ENCODE peak calls at places on chromosomes 3 and 15, in six cellular contexts. One of them, this sample, is unnamed.

GRCh38 chr15:101727186-101727585 is 2.9 kb upstream of the TARS3 start:
- DNase-seq in Peyer's patch: no peak
- DNase-seq in heart right ventricle: no peak
- DNase-seq in RWPE2: no peak
- DNase-seq in body of pancreas: no peak
- DNase-seq in mucosa of descending colon: no peak
- DNase-seq in this sample: no peak

GRCh38 chr15:100686021-100686724 is 83.8 kb downstream of the ASB7 start:
- DNase-seq in RWPE2: no peak
- DNase-seq in mucosa of descending colon: no peak
- DNase-seq in heart right ventricle: peak; percentile 41
- DNase-seq in body of pancreas: peak; percentile 31
- DNase-seq in Peyer's patch: no peak
- DNase-seq in this sample: no peak

GRCh38 chr3:32216172-32216783 is 22.2 kb upstream of the CMTM8 start:
- DNase-seq in body of pancreas: peak; percentile 44
- DNase-seq in Peyer's patch: no peak
- DNase-seq in heart right ventricle: no peak
- DNase-seq in mucosa of descending colon: peak; percentile 54
- DNase-seq in RWPE2: no peak
- DNase-seq in this sample: no peak

GRCh38 chr15:39582286-39582976 is 1.6 kb downstream of the THBS1 start:
- DNase-seq in heart right ventricle: peak; percentile 35
- DNase-seq in Peyer's patch: no peak
- DNase-seq in mucosa of descending colon: peak; percentile 62
- DNase-seq in body of pancreas: peak; percentile 53
- DNase-seq in RWPE2: no peak
- DNase-seq in this sample: no peak

GRCh38 chr15:85488997-85489396 is 108.6 kb downstream of the AKAP13 start:
- DNase-seq in Peyer's patch: no peak
- DNase-seq in mucosa of descending colon: no peak
- DNase-seq in body of pancreas: no peak
- DNase-seq in RWPE2: no peak
- DNase-seq in heart right ventricle: no peak
- DNase-seq in this sample: no peak

GRCh38 chr15:69976366-69976994 is 121.2 kb downstream of the TLE3 start:
- DNase-seq in RWPE2: no peak
- DNase-seq in mucosa of descending colon: no peak
- DNase-seq in body of pancreas: no peak
- DNase-seq in Peyer's patch: no peak
- DNase-seq in heart right ventricle: no peak
- DNase-seq in this sample: peak; percentile 8

GRCh38 chr15:65377105-65377975 is 462 bp downstream of the IGDCC3 start:
- DNase-seq in heart right ventricle: no peak
- DNase-seq in Peyer's patch: no peak
- DNase-seq in RWPE2: peak; percentile 79
- DNase-seq in body of pancreas: peak; percentile 35
- DNase-seq in mucosa of descending colon: peak; percentile 32
- DNase-seq in this sample: no peak

GRCh38 chr15:76533060-76533955 is 196.7 kb downstream of the ISL2 start:
- DNase-seq in body of pancreas: no peak
- DNase-seq in mucosa of descending colon: no peak
- DNase-seq in Peyer's patch: no peak
- DNase-seq in RWPE2: no peak
- DNase-seq in heart right ventricle: no peak
- DNase-seq in this sample: no peak

GRCh38 chr3:7820969-7821368 is 680.7 kb upstream of the LMCD1 start:
- DNase-seq in heart right ventricle: no peak
- DNase-seq in Peyer's patch: no peak
- DNase-seq in RWPE2: no peak
- DNase-seq in mucosa of descending colon: no peak
- DNase-seq in body of pancreas: no peak
- DNase-seq in this sample: no peak

GRCh38 chr3:87260270-87260669 is 16.1 kb downstream of the POU1F1 start:
- DNase-seq in mucosa of descending colon: no peak
- DNase-seq in Peyer's patch: peak; percentile 67
- DNase-seq in RWPE2: no peak
- DNase-seq in heart right ventricle: no peak
- DNase-seq in body of pancreas: peak; percentile 52
- DNase-seq in this sample: no peak

GRCh38 chr3:47016934-47017435 is 37.5 kb downstream of the NBEAL2 start:
- DNase-seq in heart right ventricle: no peak
- DNase-seq in body of pancreas: no peak
- DNase-seq in mucosa of descending colon: no peak
- DNase-seq in RWPE2: no peak
- DNase-seq in Peyer's patch: peak; percentile 72
- DNase-seq in this sample: no peak

GRCh38 chr3:128033102-128033501 is 19.1 kb upstream of the SEC61A1 start:
- DNase-seq in body of pancreas: peak; percentile 55
- DNase-seq in Peyer's patch: no peak
- DNase-seq in mucosa of descending colon: no peak
- DNase-seq in RWPE2: no peak
- DNase-seq in heart right ventricle: no peak
- DNase-seq in this sample: no peak

GRCh38 chr3:45760878-45761711 is 35.2 kb downstream of the SLC6A20 start:
- DNase-seq in mucosa of descending colon: peak; percentile 57
- DNase-seq in body of pancreas: peak; percentile 74
- DNase-seq in Peyer's patch: peak; percentile 79
- DNase-seq in RWPE2: no peak
- DNase-seq in heart right ventricle: no peak
- DNase-seq in this sample: no peak

GRCh38 chr3:131995936-131996335 is 38.9 kb downstream of the CPNE4 start:
- DNase-seq in mucosa of descending colon: no peak
- DNase-seq in RWPE2: no peak
- DNase-seq in body of pancreas: no peak
- DNase-seq in Peyer's patch: no peak
- DNase-seq in heart right ventricle: no peak
- DNase-seq in this sample: no peak

GRCh38 chr15:38600241-38600640 is 35.6 kb upstream of the RASGRP1 start:
- DNase-seq in heart right ventricle: no peak
- DNase-seq in RWPE2: no peak
- DNase-seq in mucosa of descending colon: no peak
- DNase-seq in Peyer's patch: no peak
- DNase-seq in body of pancreas: no peak
- DNase-seq in this sample: no peak

GRCh38 chr3:128425846-128426127 is 40.9 kb downstream of the DNAJB8 start:
- DNase-seq in RWPE2: no peak
- DNase-seq in body of pancreas: no peak
- DNase-seq in heart right ventricle: no peak
- DNase-seq in Peyer's patch: no peak
- DNase-seq in mucosa of descending colon: no peak
- DNase-seq in this sample: no peak

GRCh38 chr3:179179979-179180758 is 32.0 kb downstream of the PIK3CA start:
- DNase-seq in mucosa of descending colon: no peak
- DNase-seq in Peyer's patch: no peak
- DNase-seq in heart right ventricle: no peak
- DNase-seq in RWPE2: no peak
- DNase-seq in body of pancreas: no peak
- DNase-seq in this sample: no peak

GRCh38 chr3:50616770-50617095 is 218 bp upstream of the MAPKAPK3 start:
- DNase-seq in RWPE2: peak; percentile 86
- DNase-seq in heart right ventricle: peak; percentile 92
- DNase-seq in body of pancreas: peak; percentile 94
- DNase-seq in mucosa of descending colon: peak; percentile 98
- DNase-seq in Peyer's patch: peak; percentile 98
- DNase-seq in this sample: peak; percentile 97

GRCh38 chr3:112638327-112639020 is 2.5 kb downstream of the CCDC80 start:
- DNase-seq in Peyer's patch: no peak
- DNase-seq in heart right ventricle: peak; percentile 45
- DNase-seq in RWPE2: no peak
- DNase-seq in mucosa of descending colon: no peak
- DNase-seq in body of pancreas: no peak
- DNase-seq in this sample: no peak

GRCh38 chr3:64928683-64929082 is 240.9 kb upstream of the ADAMTS9 start:
- DNase-seq in mucosa of descending colon: no peak
- DNase-seq in body of pancreas: no peak
- DNase-seq in heart right ventricle: no peak
- DNase-seq in RWPE2: no peak
- DNase-seq in Peyer's patch: no peak
- DNase-seq in this sample: no peak

GRCh38 chr15:93042691-93043378 is 46.2 kb downstream of the RGMA start:
- DNase-seq in RWPE2: peak; percentile 61
- DNase-seq in body of pancreas: no peak
- DNase-seq in mucosa of descending colon: peak; percentile 9
- DNase-seq in heart right ventricle: no peak
- DNase-seq in Peyer's patch: no peak
- DNase-seq in this sample: no peak

GRCh38 chr3:13192471-13193213 is 119.4 kb upstream of the IQSEC1 start:
- DNase-seq in heart right ventricle: no peak
- DNase-seq in Peyer's patch: no peak
- DNase-seq in body of pancreas: no peak
- DNase-seq in RWPE2: no peak
- DNase-seq in mucosa of descending colon: no peak
- DNase-seq in this sample: no peak

GRCh38 chr15:34753236-34753894 is 1.4 kb downstream of the GJD2 start:
- DNase-seq in body of pancreas: no peak
- DNase-seq in heart right ventricle: no peak
- DNase-seq in Peyer's patch: no peak
- DNase-seq in mucosa of descending colon: no peak
- DNase-seq in RWPE2: no peak
- DNase-seq in this sample: no peak

GRCh38 chr15:85024509-85025336 is 43.1 kb downstream of the PDE8A start:
- DNase-seq in body of pancreas: no peak
- DNase-seq in mucosa of descending colon: no peak
- DNase-seq in RWPE2: no peak
- DNase-seq in heart right ventricle: no peak
- DNase-seq in Peyer's patch: no peak
- DNase-seq in this sample: no peak

GRCh38 chr3:63896332-63897034 is 15.7 kb downstream of the SCAANT1 start:
- DNase-seq in Peyer's patch: no peak
- DNase-seq in mucosa of descending colon: no peak
- DNase-seq in RWPE2: no peak
- DNase-seq in body of pancreas: no peak
- DNase-seq in heart right ventricle: no peak
- DNase-seq in this sample: no peak

GRCh38 chr15:92443381-92443780 is 49.7 kb downstream of the ST8SIA2 start:
- DNase-seq in RWPE2: no peak
- DNase-seq in heart right ventricle: no peak
- DNase-seq in Peyer's patch: no peak
- DNase-seq in body of pancreas: no peak
- DNase-seq in mucosa of descending colon: no peak
- DNase-seq in this sample: no peak

GRCh38 chr3:161409069-161409468 is 37.8 kb upstream of the SPTSSB start:
- DNase-seq in mucosa of descending colon: no peak
- DNase-seq in Peyer's patch: no peak
- DNase-seq in heart right ventricle: no peak
- DNase-seq in body of pancreas: peak; percentile 24
- DNase-seq in RWPE2: no peak
- DNase-seq in this sample: peak; percentile 39

GRCh38 chr3:164155386-164155785 is 922.9 kb downstream of the SI start:
- DNase-seq in body of pancreas: no peak
- DNase-seq in Peyer's patch: no peak
- DNase-seq in RWPE2: no peak
- DNase-seq in heart right ventricle: no peak
- DNase-seq in mucosa of descending colon: no peak
- DNase-seq in this sample: no peak

GRCh38 chr3:181921220-181921619 is 209.5 kb downstream of the SOX2 start:
- DNase-seq in Peyer's patch: no peak
- DNase-seq in RWPE2: no peak
- DNase-seq in heart right ventricle: no peak
- DNase-seq in body of pancreas: no peak
- DNase-seq in mucosa of descending colon: no peak
- DNase-seq in this sample: no peak

GRCh38 chr3:141368925-141369794 is 856 bp downstream of the ZBTB38 start:
- DNase-seq in mucosa of descending colon: no peak
- DNase-seq in body of pancreas: no peak
- DNase-seq in heart right ventricle: no peak
- DNase-seq in Peyer's patch: no peak
- DNase-seq in RWPE2: no peak
- DNase-seq in this sample: no peak
- H3K4me3 ChIP-seq in mucosa of descending colon: no peak overlapping the region
- H3K4me3 ChIP-seq in body of pancreas: no peak overlapping the region
- H3K4me3 ChIP-seq in heart right ventricle: peak overlapping the region; percentile 52
- H3K4me3 ChIP-seq in Peyer's patch: peak overlapping the region; percentile 23
- H3K4me3 ChIP-seq in RWPE2: peak overlapping the region; percentile 9
- H3K4me3 ChIP-seq in this sample: no peak overlapping the region

GRCh38 chr3:171183042-171183441 is 156.5 kb upstream of the SLC2A2 start:
- DNase-seq in body of pancreas: peak; percentile 16
- DNase-seq in heart right ventricle: no peak
- DNase-seq in RWPE2: no peak
- DNase-seq in mucosa of descending colon: no peak
- DNase-seq in Peyer's patch: peak; percentile 56
- DNase-seq in this sample: no peak
- TF ChIP-seq CTCF in body of pancreas: peak; percentile 47
- TF ChIP-seq CTCF in heart right ventricle: peak; percentile 19
- TF ChIP-seq CTCF in RWPE2: peak; percentile 6
- TF ChIP-seq CTCF in mucosa of descending colon: no peak
- TF ChIP-seq CTCF in Peyer's patch: no peak
- TF ChIP-seq CTCF in this sample: no peak

DNA sequence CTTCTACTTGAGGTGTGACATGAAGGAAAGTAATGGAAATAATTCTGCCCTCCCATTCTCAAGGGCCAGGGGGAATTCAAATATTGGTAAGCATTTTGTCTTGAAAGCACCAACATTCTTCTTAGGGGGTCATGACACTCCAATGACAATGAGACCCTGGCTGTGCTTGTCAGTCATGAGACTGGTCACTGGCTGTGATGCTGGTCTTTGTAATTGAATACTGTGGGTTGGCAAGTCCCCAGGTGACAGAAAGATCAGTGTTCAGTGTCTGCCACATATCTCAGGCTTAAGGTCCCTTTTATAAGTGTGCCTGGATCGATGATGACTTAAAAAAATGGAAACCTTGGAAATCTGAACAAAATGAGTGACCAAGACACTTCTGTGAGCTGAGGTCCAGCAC is 151.4 kb downstream of the SNRPN start:
- DNase-seq in body of pancreas: no peak
- DNase-seq in Peyer's patch: no peak
- DNase-seq in mucosa of descending colon: no peak
- DNase-seq in RWPE2: no peak
- DNase-seq in heart right ventricle: no peak
- DNase-seq in this sample: no peak
- H3K9me3 ChIP-seq in body of pancreas: no peaks in the 10 kb centered on the region
- H3K9me3 ChIP-seq in Peyer's patch: no peaks in the 10 kb centered on the region
- H3K9me3 ChIP-seq in mucosa of descending colon: peaks cover 93% of the 10 kb centered on the region
- H3K9me3 ChIP-seq in RWPE2: no peaks in the 10 kb centered on the region
- H3K9me3 ChIP-seq in heart right ventricle: peaks cover 99% of the 10 kb centered on the region
- H3K9me3 ChIP-seq in this sample: peaks cover 20% of the 10 kb centered on the region

DNA sequence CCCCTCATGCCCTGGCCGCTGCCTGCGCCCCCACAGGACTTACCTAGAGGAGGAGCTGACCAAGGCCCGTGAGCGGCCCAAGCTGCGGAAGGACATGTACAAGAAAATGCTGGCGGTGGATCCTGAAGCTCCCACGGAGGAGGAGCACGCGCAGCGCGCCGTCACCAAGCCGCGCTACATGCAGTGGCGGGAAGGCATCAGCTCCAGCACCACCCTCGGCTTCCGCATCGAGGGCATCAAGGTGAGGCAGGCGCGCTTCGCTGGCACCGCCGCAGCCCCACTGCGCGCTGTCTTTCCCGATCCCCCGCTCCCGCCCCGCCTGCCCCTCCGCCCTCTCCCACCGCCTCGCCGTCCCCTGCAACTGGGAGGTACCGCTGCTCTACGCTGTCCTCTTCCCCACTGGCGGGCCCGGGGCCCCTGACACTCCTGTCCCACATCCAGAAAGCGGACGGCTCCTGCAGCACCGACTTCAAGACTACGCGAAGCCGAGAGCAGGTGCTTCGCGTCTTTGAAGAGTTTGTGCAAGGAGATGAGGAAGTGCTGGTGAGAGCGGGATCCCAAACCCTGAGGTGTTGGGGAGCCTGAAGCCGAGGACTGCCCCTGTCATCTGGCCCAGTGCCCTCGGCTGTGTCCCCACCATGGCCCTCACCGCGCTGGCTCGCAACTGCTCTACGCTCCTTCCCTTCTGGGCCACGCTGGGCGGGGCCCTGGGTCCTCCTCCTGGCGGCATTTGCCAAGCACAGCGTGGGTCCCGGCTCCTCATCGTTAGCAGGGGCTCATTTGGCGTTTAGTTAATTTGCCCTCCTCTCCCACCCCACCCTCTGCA is 8.5 kb downstream of the ITPKA start:
- DNase-seq in Peyer's patch: no peak
- DNase-seq in RWPE2: no peak
- DNase-seq in heart right ventricle: no peak
- DNase-seq in mucosa of descending colon: no peak
- DNase-seq in body of pancreas: no peak
- DNase-seq in this sample: peak; percentile 57
- H3K4me3 ChIP-seq in Peyer's patch: peak overlapping the region; percentile 40
- H3K4me3 ChIP-seq in RWPE2: no peak overlapping the region
- H3K4me3 ChIP-seq in heart right ventricle: peak overlapping the region; percentile 21
- H3K4me3 ChIP-seq in mucosa of descending colon: no peak overlapping the region
- H3K4me3 ChIP-seq in body of pancreas: no peak overlapping the region
- H3K4me3 ChIP-seq in this sample: peak overlapping the region; percentile 53

This sample was measured in CD8-positive, alpha-beta T cell.